ENCODE peak calls at places on chromosomes 7 and 10, in ten cellular contexts. H is fibroblast of mammary gland, V is choroid plexus epithelial cell, X is adrenal gland, L is fibroblast of lung, B is stomach, J is uterus, P is sigmoid colon, F is Peyer's patch, D is cardiac muscle cell. A is an unnamed sample.

GRCh38 chr10:79605308-79605707 is 5.4 kb upstream of the SFTPA1 start:
- DNase-seq in H (no peak), V (no peak), X (no peak), L (no peak), B (no peak), J (no peak), P (no peak), F (no peak), D (no peak), A (no peak)

GRCh38 chr7:137882261-137882668 is 35.5 kb upstream of the DGKI start:
- DNase-seq in H (peak), V (peak), X (peak), L (peak), B (no peak), J (peak), P (peak), F (no peak), D (no peak), A (peak)

GRCh38 chr10:24415455-24416169 is 206.7 kb downstream of the KIAA1217 start:
- DNase-seq in H (peak), V (peak), X (peak), L (peak), B (peak), J (peak), P (peak), F (peak), D (peak), A (peak)

GRCh38 chr7:42091461-42092229 is 145.4 kb downstream of the GLI3 start:
- DNase-seq in H (no peak), V (peak), X (no peak), L (peak), B (peak), J (no peak), P (no peak), F (no peak), D (peak), A (peak)

GRCh38 chr10:2839081-2839725 is 228.1 kb upstream of the PFKP start:
- DNase-seq in H (peak), V (peak), X (peak), L (no peak), B (no peak), J (no peak), P (no peak), F (no peak), D (peak), A (no peak)

GRCh38 chr7:158449266-158449665 is 138.4 kb downstream of the PTPRN2 start:
- DNase-seq in H (no peak), V (no peak), X (no peak), L (no peak), B (no peak), J (no peak), P (no peak), F (no peak), D (no peak), A (no peak)

GRCh38 chr10:105112862-105113261 is 471.8 kb downstream of the SORCS3 start:
- DNase-seq in H (no peak), V (no peak), X (no peak), L (no peak), B (no peak), J (no peak), P (no peak), F (no peak), D (no peak), A (no peak)

GRCh38 chr7:84025332-84025927 is 169.2 kb downstream of the SEMA3A start:
- DNase-seq in H (peak), V (peak), X (peak), L (peak), B (no peak), J (no peak), P (peak), F (no peak), D (no peak), A (peak)

GRCh38 chr10:120979435-120980315 is 128.5 kb downstream of the WDR11 start:
- DNase-seq in H (no peak), V (peak), X (peak), L (no peak), B (peak), J (peak), P (no peak), F (peak), D (peak), A (no peak)

GRCh38 chr7:93226310-93226709 is at the start of gene HEPACAM2:
- DNase-seq in H (no peak), V (no peak), X (no peak), L (no peak), B (no peak), J (no peak), P (no peak), F (no peak), D (no peak), A (no peak)

GRCh38 chr10:126242352-126243260 is 145.7 kb downstream of the ADAM12 start:
- DNase-seq in H (peak), V (peak), X (no peak), L (peak), B (no peak), J (peak), P (no peak), F (no peak), D (no peak), A (peak)

GRCh38 chr7:132882714-132883428 is 199.0 kb downstream of the CHCHD3 start:
- DNase-seq in H (no peak), V (no peak), X (no peak), L (no peak), B (no peak), J (no peak), P (no peak), F (no peak), D (no peak), A (no peak)
- TF ChIP-seq CTCF in H (no peak), V (no peak), X (no peak), L (no peak), B (no peak), J (no peak), P (no peak), F (no peak), D (no peak), A (no peak)

GRCh38 chr7:43318188-43318587 is 205.7 kb downstream of the HECW1 start:
- DNase-seq in H (no peak), V (peak), X (no peak), L (peak), B (no peak), J (no peak), P (no peak), F (no peak), D (no peak), A (peak)
- H3K4me3 ChIP-seq in H (no peak), V (no peak), X (no peak), L (no peak), B (no peak), J (no peak), P (no peak), F (no peak), D (no peak), A (no peak)

GRCh38 chr7:151311294-151311864 is 30.2 kb upstream of the NUB1 start:
- DNase-seq in H (peak), V (no peak), X (no peak), L (no peak), B (no peak), J (no peak), P (no peak), F (no peak), D (no peak), A (no peak)
- TF ChIP-seq CTCF in H (peak), V (peak), X (no peak), L (no peak), B (no peak), J (no peak), P (no peak), F (no peak), D (no peak), A (peak)

GRCh38 chr7:35251606-35252310 is 2.1 kb downstream of the TBX20 start:
- DNase-seq in H (no peak), V (no peak), X (no peak), L (no peak), B (no peak), J (no peak), P (no peak), F (no peak), D (no peak), A (no peak)

GRCh38 chr7:35248576-35249536 is 5.0 kb downstream of the TBX20 start:
- DNase-seq in H (no peak), V (no peak), X (no peak), L (no peak), B (no peak), J (no peak), P (no peak), F (no peak), D (peak), A (no peak)

GRCh38 chr7:35250941-35251340 is 3.0 kb downstream of the TBX20 start:
- DNase-seq in H (no peak), V (no peak), X (no peak), L (no peak), B (no peak), J (no peak), P (no peak), F (no peak), D (peak), A (no peak)

GRCh38 chr7:35250452-35250851 is 3.4 kb downstream of the TBX20 start:
- DNase-seq in H (no peak), V (no peak), X (no peak), L (no peak), B (no peak), J (no peak), P (no peak), F (no peak), D (no peak), A (no peak)

GRCh38 chr7:35249537-35249907 is 4.4 kb downstream of the TBX20 start:
- DNase-seq in H (no peak), V (no peak), X (no peak), L (no peak), B (no peak), J (no peak), P (no peak), F (no peak), D (peak), A (no peak)
- H3K4me3 ChIP-seq in H (no peak), V (no peak), X (no peak), L (no peak), B (no peak), J (no peak), P (no peak), F (no peak), D (peak), A (no peak)

DNA sequence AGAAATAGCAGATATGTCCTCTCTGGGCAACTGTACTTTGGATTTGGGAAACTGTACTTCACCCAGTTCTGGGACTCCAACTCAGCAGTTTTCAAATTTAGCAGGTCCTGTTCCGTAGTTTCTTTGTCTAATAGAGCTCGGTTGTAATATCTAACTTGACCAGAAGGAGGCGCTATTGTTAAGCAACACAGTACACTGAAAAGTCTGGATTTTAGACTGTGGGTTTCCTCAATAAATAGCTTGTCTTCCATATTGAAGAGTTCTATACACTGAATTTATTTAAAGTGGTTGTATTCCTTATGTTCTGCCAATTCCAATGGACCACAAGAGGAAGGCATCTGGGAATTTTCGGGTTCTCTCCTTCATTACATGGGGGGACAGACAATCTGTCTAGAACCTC is 39.8 kb downstream of the ELFN1 start:
- DNase-seq in H (peak), V (peak), X (no peak), L (no peak), B (no peak), J (no peak), P (no peak), F (no peak), D (no peak), A (no peak)
- TF ChIP-seq CTCF in H (peak), V (peak), X (peak), L (peak), B (no peak), J (no peak), P (no peak), F (peak), D (peak), A (peak)

GRCh38 chr10:70441161-70441876 is at the start of gene NODAL:
- DNase-seq in H (no peak), V (no peak), X (no peak), L (no peak), B (no peak), J (no peak), P (no peak), F (no peak), D (no peak), A (no peak)
- H3K4me3 ChIP-seq in H (no peak), V (peak), X (no peak), L (no peak), B (peak), J (peak), P (peak), F (peak), D (peak), A (peak)